ENCODE peak calls at places on chromosome 14, in four cellular contexts. U, J, G and Z are unnamed samples.

GRCh38 chr14:97408937-97409860 is 612.0 kb downstream of the VRK1 start:
- DNase-seq in U (no peak), G (no peak), J (peak; percentile 18), Z (no peak)

GRCh38 chr14:54251356-54251755 is 145.5 kb upstream of the CDKN3 start:
- DNase-seq in U (no peak), J (no peak), G (no peak), Z (no peak)

GRCh38 chr14:76782885-76783566 is 21.8 kb downstream of the VASH1 start:
- DNase-seq in G (no peak), U (peak; percentile 19), J (no peak), Z (no peak)

GRCh38 chr14:70735043-70735442 is 74.3 kb downstream of the MAP3K9 start:
- DNase-seq in G (no peak), J (no peak), U (no peak), Z (no peak)

GRCh38 chr14:97644365-97644764 is 847.2 kb downstream of the VRK1 start:
- DNase-seq in G (no peak), J (no peak), U (no peak), Z (no peak)

GRCh38 chr14:105092912-105093425 is 27.7 kb upstream of the GPR132 start:
- DNase-seq in G (no peak), U (no peak), J (peak; percentile 40), Z (peak; percentile 37)

GRCh38 chr14:25803419-25804018 is 753.6 kb upstream of the STXBP6 start:
- DNase-seq in U (no peak), J (no peak), G (no peak), Z (no peak)

GRCh38 chr14:96267336-96267735 is 11.3 kb downstream of the BDKRB1 start:
- DNase-seq in G (peak; percentile 69), J (no peak), U (no peak), Z (no peak)

GRCh38 chr14:34220921-34221320 is 241.1 kb downstream of the SPTSSA start:
- DNase-seq in J (no peak), U (no peak), G (no peak), Z (no peak)

GRCh38 chr14:92173668-92174067 is 51.9 kb downstream of the CPSF2 start:
- DNase-seq in G (no peak), U (no peak), J (no peak), Z (no peak)

GRCh38 chr14:99260116-99260515 is 11.9 kb downstream of the BCL11B start:
- DNase-seq in U (no peak), J (no peak), G (no peak), Z (no peak)

GRCh38 chr14:100307215-100308111 is 1.2 kb upstream of the SLC25A29 start:
- DNase-seq in J (no peak), U (no peak), G (no peak), Z (no peak)

GRCh38 chr14:104883681-104884361 is 18.8 kb downstream of the CEP170B start:
- DNase-seq in J (no peak), G (no peak), U (no peak), Z (no peak)

GRCh38 chr14:90179809-90180779 is 76.3 kb upstream of the PSMC1 start:
- DNase-seq in G (no peak), U (no peak), J (no peak), Z (no peak)

GRCh38 chr14:28398501-28398900 is 368.1 kb upstream of the FOXG1 start:
- DNase-seq in J (no peak), G (no peak), U (no peak), Z (no peak)

GRCh38 chr14:76777721-76778120 is 16.5 kb downstream of the VASH1 start:
- DNase-seq in U (no peak), J (no peak), G (no peak), Z (no peak)

GRCh38 chr14:19878029-19878642 is 3.2 kb downstream of the OR4K2 start:
- DNase-seq in U (peak; percentile 22), J (no peak), G (no peak), Z (no peak)

GRCh38 chr14:51443195-51444018 is 203.4 kb downstream of the TMX1 start:
- DNase-seq in U (no peak), G (no peak), J (no peak), Z (no peak)

GRCh38 chr14:49853572-49854375 is 1.2 kb upstream of the NEMF start:
- DNase-seq in U (peak; percentile 73), G (peak; percentile 48), J (peak; percentile 64), Z (peak; percentile 32)

GRCh38 chr14:68781161-68782021 is 11.5 kb downstream of the ZFP36L1 start:
- DNase-seq in J (no peak), G (no peak), U (no peak), Z (no peak)

GRCh38 chr14:87108726-87109125 is 884.3 kb downstream of the GALC start:
- DNase-seq in J (no peak), U (no peak), G (peak; percentile 53), Z (no peak)

GRCh38 chr14:58572092-58572853 is 65.5 kb upstream of the DACT1 start:
- DNase-seq in U (no peak), J (peak; percentile 21), G (peak; percentile 47), Z (peak; percentile 1)

GRCh38 chr14:52283099-52283498 is 15.6 kb downstream of the PTGDR start:
- DNase-seq in G (no peak), U (no peak), J (no peak), Z (no peak)

GRCh38 chr14:100662850-100663527 is 63.7 kb upstream of the DLK1 start:
- DNase-seq in G (no peak), J (peak; percentile 37), U (peak; percentile 64), Z (peak; percentile 20)

GRCh38 chr14:50920482-50921225 is 23.6 kb downstream of the PYGL start:
- DNase-seq in U (no peak), J (no peak), G (peak; percentile 48), Z (no peak)

GRCh38 chr14:78606111-78606510 is 435.9 kb downstream of the NRXN3 start:
- DNase-seq in J (no peak), G (no peak), U (no peak), Z (no peak)

GRCh38 chr14:92564361-92565039 is 50.9 kb downstream of the RIN3 start:
- DNase-seq in U (no peak), J (no peak), G (no peak), Z (no peak)

GRCh38 chr14:56650977-56651376 is 71.4 kb downstream of the TMEM260 start:
- DNase-seq in J (no peak), U (no peak), G (no peak), Z (no peak)

GRCh38 chr14:30295980-30296379 is 263.0 kb upstream of the G2E3 start:
- DNase-seq in G (no peak), J (no peak), U (no peak), Z (no peak)

GRCh38 chr14:60093606-60094005 is 1.9 kb downstream of the PCNX4 start:
- DNase-seq in G (no peak), J (no peak), U (no peak), Z (no peak)